ENCODE peak calls at places on chromosomes 5 and 9, in five cellular contexts. J is GM12878, L is WTC11, D is GM23338, B is K562. K is an unnamed sample.

GRCh38 chr9:23824241-23825142 is 1.5 kb downstream of the ELAVL2 start:
- DNase-seq in J (no peak), L (peak; percentile 70), D (peak; percentile 87), B (no peak), K (no peak)

GRCh38 chr9:38408719-38409118 is 15.5 kb downstream of the IGFBPL1 start:
- DNase-seq in J (no peak), L (no peak), D (no peak), B (no peak), K (no peak)

GRCh38 chr9:133135193-133135745 is 14.2 kb upstream of the RALGDS start:
- DNase-seq in J (no peak), L (no peak), D (no peak), B (no peak), K (no peak)

GRCh38 chr5:100826133-100826532 is 76.9 kb downstream of the ST8SIA4 start:
- DNase-seq in J (peak; percentile 69), L (no peak), D (no peak), B (no peak), K (no peak)

GRCh38 chr9:14362175-14362574 is 48.2 kb upstream of the NFIB start:
- DNase-seq in J (no peak), L (no peak), D (no peak), B (no peak), K (no peak)

GRCh38 chr9:74309654-74310053 is 187.5 kb upstream of the RORB start:
- DNase-seq in J (no peak), L (no peak), D (peak; percentile 31), B (no peak), K (no peak)

GRCh38 chr5:143837306-143837848 is 25.4 kb downstream of the HMHB1 start:
- DNase-seq in J (no peak), L (no peak), D (no peak), B (no peak), K (no peak)

GRCh38 chr5:77863181-77863580 is 87.0 kb upstream of the TBCA start:
- DNase-seq in J (no peak), L (no peak), D (no peak), B (no peak), K (no peak)

GRCh38 chr9:117290809-117291208 is 124.0 kb downstream of the ASTN2 start:
- DNase-seq in J (no peak), L (no peak), D (no peak), B (no peak), K (no peak)

GRCh38 chr5:26572486-26572885 is 465.9 kb downstream of the CDH9 start:
- DNase-seq in J (no peak), L (no peak), D (no peak), B (no peak), K (no peak)

GRCh38 chr5:26563979-26564378 is 474.4 kb downstream of the CDH9 start:
- DNase-seq in J (no peak), L (no peak), D (no peak), B (no peak), K (no peak)

GRCh38 chr5:26569241-26569928 is 469.0 kb downstream of the CDH9 start:
- DNase-seq in J (no peak), L (no peak), D (no peak), B (no peak), K (no peak)

GRCh38 chr5:26569929-26570258 is 468.5 kb downstream of the CDH9 start:
- DNase-seq in J (no peak), L (no peak), D (no peak), B (no peak), K (no peak)

DNA sequence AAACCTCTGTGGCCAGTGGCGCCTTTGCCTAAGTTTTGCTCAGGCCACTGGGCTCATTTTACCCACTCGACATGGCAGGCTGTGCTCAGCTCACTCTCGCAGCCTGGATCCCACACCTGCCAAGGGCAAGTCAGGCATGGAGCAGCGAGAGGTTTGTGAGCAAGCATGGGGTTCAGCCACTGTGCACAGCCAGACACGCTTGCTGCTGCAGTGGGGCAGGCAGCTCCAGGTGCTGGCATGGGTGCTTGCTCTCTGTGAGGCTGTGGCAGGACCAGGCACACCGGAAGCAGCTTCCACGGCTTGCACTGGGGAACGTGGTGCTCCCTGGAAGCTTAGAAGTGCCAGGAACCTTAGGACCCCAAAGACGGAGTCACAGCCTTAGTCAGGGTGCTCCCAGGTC is 470.1 kb downstream of the CDH9 start:
- DNase-seq in J (no peak), L (no peak), D (no peak), B (no peak), K (no peak)
- TF ChIP-seq CREB1 in J (no peak), L (no peak), D (no peak), B (no peak), K (no peak)

GRCh38 chr5:140801494-140801841 is 611 bp downstream of the PCDHA3 start:
- DNase-seq in J (no peak), L (no peak), D (peak; percentile 58), B (no peak), K (no peak)

GRCh38 chr5:140795259-140795641 is 598 bp downstream of the PCDHA2 start:
- DNase-seq in J (no peak), L (no peak), D (peak; percentile 85), B (peak; percentile 13), K (no peak)

GRCh38 chr5:140802781-140803271 is 2.0 kb downstream of the PCDHA3 start:
- DNase-seq in J (no peak), L (no peak), D (no peak), B (no peak), K (no peak)

GRCh38 chr5:140796718-140797095 is 2.1 kb downstream of the PCDHA2 start:
- DNase-seq in J (no peak), L (no peak), D (no peak), B (no peak), K (no peak)

DNA sequence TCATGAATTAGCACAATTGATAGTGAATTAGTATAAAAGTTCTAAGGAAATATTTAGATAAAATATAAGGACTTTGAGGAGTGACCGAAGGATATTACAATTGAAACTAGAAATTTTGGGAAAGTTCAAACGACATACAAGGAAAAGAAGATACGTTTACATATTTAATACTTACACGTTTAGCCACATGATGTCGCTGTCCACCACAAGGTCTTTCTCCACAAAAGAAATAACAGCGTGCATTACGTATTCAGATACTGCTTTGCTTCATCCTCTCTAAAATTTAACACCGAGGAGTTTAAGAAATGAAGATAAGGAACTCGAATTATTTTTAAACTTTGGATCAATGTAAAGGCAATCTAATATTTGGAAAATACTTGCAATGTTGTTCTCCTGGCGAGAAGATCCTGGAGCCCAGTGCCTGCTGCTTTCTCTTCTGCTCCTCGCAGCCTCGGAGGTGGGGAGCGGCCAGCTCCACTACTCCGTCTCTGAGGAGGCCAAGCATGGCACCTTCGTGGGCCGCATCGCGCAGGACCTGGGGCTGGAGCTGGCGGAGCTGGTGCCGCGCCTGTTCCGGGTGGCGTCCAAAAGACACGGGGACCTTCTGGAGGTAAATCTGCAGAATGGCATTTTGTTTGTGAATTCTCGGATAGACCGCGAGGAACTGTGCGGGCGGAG is at the start of gene PCDHA3:
- DNase-seq in J (no peak), L (no peak), D (peak; percentile 74), B (no peak), K (peak; percentile 9)
- TF ChIP-seq CREB1 in J (no peak), L (no peak), D (no peak), B (no peak), K (no peak)

GRCh38 chr5:7446913-7447312 is 51.0 kb downstream of the ADCY2 start:
- DNase-seq in J (no peak), L (no peak), D (no peak), B (no peak), K (no peak)
- TF ChIP-seq CREB1 in J (no peak), L (no peak), D (no peak), B (no peak), K (no peak)

GRCh38 chr9:134658378-134658955 is 16.9 kb downstream of the COL5A1 start:
- DNase-seq in J (no peak), L (peak; percentile 41), D (no peak), B (no peak), K (no peak)

GRCh38 chr9:134656334-134657034 is 14.9 kb downstream of the COL5A1 start:
- DNase-seq in J (no peak), L (no peak), D (peak; percentile 51), B (no peak), K (no peak)

GRCh38 chr9:134655591-134656333 is 14.2 kb downstream of the COL5A1 start:
- DNase-seq in J (no peak), L (no peak), D (no peak), B (no peak), K (no peak)

GRCh38 chr9:134659688-134660131 is 18.1 kb downstream of the COL5A1 start:
- DNase-seq in J (no peak), L (no peak), D (no peak), B (no peak), K (no peak)

DNA sequence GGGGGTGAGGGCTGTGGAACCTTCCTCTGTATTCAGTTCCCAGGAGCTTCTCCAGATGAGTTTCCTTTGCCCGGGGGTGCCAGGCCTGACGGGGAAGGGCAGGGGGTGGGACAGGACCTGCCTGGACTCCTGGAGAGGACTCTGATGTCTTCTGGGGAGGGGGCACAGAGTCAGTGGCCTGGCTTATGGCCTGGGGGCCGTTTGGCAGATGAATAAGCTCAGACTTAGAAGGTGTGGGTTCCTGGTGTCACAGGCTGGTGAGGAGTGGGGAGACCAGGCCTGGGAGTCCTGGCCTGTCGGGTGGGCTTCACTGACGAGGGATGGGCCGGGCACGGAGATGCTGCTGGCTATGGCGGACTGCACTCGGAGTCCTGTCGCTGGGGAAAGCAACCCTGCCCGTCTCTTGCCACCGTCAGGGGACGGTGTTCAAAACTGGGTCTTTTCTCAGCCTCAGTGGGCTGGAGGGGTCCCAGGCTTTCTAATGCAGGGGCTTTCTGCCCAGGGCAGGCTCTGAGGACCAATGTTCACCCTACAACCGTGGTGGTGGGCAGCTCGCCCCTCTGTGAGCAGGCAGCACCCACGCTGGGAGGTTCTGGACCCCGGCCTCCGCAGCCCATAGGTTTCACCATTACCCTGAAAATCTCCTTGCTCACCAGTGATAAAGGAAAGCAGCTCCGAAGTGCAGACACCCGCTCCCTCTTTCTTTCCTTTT is 16.2 kb downstream of the COL5A1 start:
- DNase-seq in J (no peak), L (no peak), D (no peak), B (no peak), K (no peak)
- TF ChIP-seq CREB1 in J (no peak), L (no peak), D (no peak), B (no peak), K (no peak)